ENCODE peak calls at places on chromosomes 13 and 19, in nine cellular contexts. N is adrenal gland, T is heart right ventricle, C is BE2C, X is suprapubic skin, J is amniotic epithelial cell, E is tibial nerve, F is NCI-H1417, Y is hippocampal formation. A is an unnamed sample.

GRCh38 chr13:111902726-111903125 is 164.2 kb upstream of the SOX1 start:
- DNase-seq in F (no peak), E (no peak), J (no peak), X (no peak), T (no peak), Y (no peak), N (no peak), C (no peak), A (no peak)

GRCh38 chr13:74423434-74423833 is 289.2 kb upstream of the KLF12 start:
- DNase-seq in E (no peak), N (no peak), Y (no peak), C (no peak), X (no peak), T (no peak), J (peak), F (no peak), A (no peak)

GRCh38 chr19:21317821-21318220 is 11.4 kb downstream of the ZNF708 start:
- DNase-seq in F (peak), Y (no peak), C (no peak), X (no peak), E (no peak), T (no peak), J (no peak), N (no peak), A (no peak)

GRCh38 chr19:41426116-41426841 is 895 bp downstream of the B3GNT8 start:
- DNase-seq in T (no peak), E (no peak), Y (no peak), F (no peak), N (no peak), X (peak), C (no peak), J (no peak), A (no peak)

GRCh38 chr13:110726726-110727125 is 13.2 kb downstream of the ING1 start:
- DNase-seq in Y (no peak), N (no peak), F (no peak), X (no peak), E (no peak), T (no peak), C (no peak), J (no peak), A (no peak)

GRCh38 chr19:32539240-32539916 is 41.6 kb upstream of the PDCD5 start:
- DNase-seq in F (no peak), T (no peak), Y (no peak), N (no peak), X (no peak), E (no peak), C (no peak), J (no peak), A (no peak)

GRCh38 chr13:27440408-27440807 is 10.0 kb downstream of the MTIF3 start:
- DNase-seq in C (no peak), Y (no peak), F (no peak), T (no peak), J (no peak), E (no peak), X (no peak), N (no peak), A (no peak)

GRCh38 chr13:43441916-43442315 is 344.9 kb downstream of the ENOX1 start:
- DNase-seq in T (no peak), J (no peak), F (peak), Y (no peak), X (no peak), E (no peak), C (peak), N (no peak), A (no peak)

GRCh38 chr13:27770809-27771208 is 21.5 kb upstream of the GSX1 start:
- DNase-seq in Y (no peak), T (no peak), N (no peak), F (peak), J (peak), E (no peak), C (no peak), X (no peak), A (no peak)

GRCh38 chr19:35986664-35987570 is 8.1 kb upstream of the SDHAF1 start:
- DNase-seq in Y (no peak), E (no peak), C (peak), N (no peak), J (no peak), F (peak), T (peak), X (no peak), A (peak)

GRCh38 chr13:46354143-46355087 is 32.6 kb downstream of the RUBCNL start:
- DNase-seq in T (no peak), J (peak), F (no peak), X (no peak), E (no peak), N (no peak), Y (no peak), C (no peak), A (no peak)

GRCh38 chr13:95921485-95921884 is 131.7 kb downstream of the UGGT2 start:
- DNase-seq in N (no peak), X (no peak), J (peak), C (no peak), F (no peak), Y (no peak), E (no peak), T (no peak), A (no peak)

GRCh38 chr13:30510091-30510490 is 44.4 kb upstream of the HMGB1 start:
- DNase-seq in C (no peak), J (peak), N (no peak), F (no peak), X (no peak), T (no peak), Y (no peak), E (no peak), A (no peak)

GRCh38 chr19:11227201-11227886 is 12.1 kb upstream of the ANGPTL8 start:
- DNase-seq in X (no peak), E (no peak), F (no peak), Y (no peak), J (no peak), T (no peak), C (peak), N (no peak), A (no peak)

GRCh38 chr19:4649392-4650094 is 10.2 kb downstream of the TNFAIP8L1 start:
- DNase-seq in F (no peak), Y (no peak), C (no peak), E (no peak), N (no peak), X (no peak), J (no peak), T (no peak), A (no peak)

GRCh38 chr19:8517551-8518442 is 3.8 kb upstream of the ZNF414 start:
- DNase-seq in C (no peak), Y (no peak), F (no peak), J (peak), X (no peak), N (no peak), E (no peak), T (no peak), A (no peak)

GRCh38 chr19:49923055-49924003 is 5.7 kb upstream of the ATF5 start:
- DNase-seq in F (no peak), X (no peak), J (no peak), Y (no peak), C (no peak), T (no peak), N (peak), E (no peak), A (no peak)

GRCh38 chr13:42068886-42069285 is 20.4 kb downstream of the DGKH start:
- DNase-seq in J (no peak), Y (no peak), C (no peak), E (no peak), X (no peak), T (no peak), N (no peak), F (no peak), A (no peak)

GRCh38 chr19:40363128-40363527 is 14.6 kb downstream of the PLD3 start:
- DNase-seq in J (peak), E (no peak), T (no peak), X (no peak), Y (no peak), C (no peak), N (no peak), F (no peak), A (no peak)

GRCh38 chr19:8075158-8076086 is 22.9 kb downstream of the CCL25 start:
- DNase-seq in X (no peak), F (no peak), N (no peak), Y (no peak), C (no peak), E (no peak), J (no peak), T (no peak), A (no peak)

GRCh38 chr19:9913237-9914000 is 22.9 kb downstream of the OLFM2 start:
- DNase-seq in E (no peak), N (no peak), F (peak), Y (no peak), J (no peak), C (no peak), T (no peak), X (no peak), A (no peak)

GRCh38 chr19:53927745-53928144 is 18.7 kb downstream of the CACNG7 start:
- DNase-seq in C (no peak), F (no peak), J (peak), E (no peak), X (no peak), T (peak), Y (no peak), N (peak), A (no peak)

GRCh38 chr19:52492201-52492960 is 35.1 kb upstream of the ZNF808 start:
- DNase-seq in N (no peak), J (no peak), T (no peak), X (no peak), Y (no peak), E (no peak), C (no peak), F (no peak), A (no peak)

GRCh38 chr13:31322025-31322424 is 122.2 kb downstream of the B3GLCT start:
- DNase-seq in T (no peak), Y (no peak), C (peak), N (peak), J (peak), X (no peak), F (no peak), E (no peak), A (no peak)

GRCh38 chr13:75161804-75162203 is 320.2 kb downstream of the TBC1D4 start:
- DNase-seq in F (no peak), T (no peak), X (no peak), E (no peak), J (no peak), Y (no peak), N (no peak), C (no peak), A (no peak)

GRCh38 chr13:29607465-29607864 is 12.0 kb upstream of the SLC7A1 start:
- DNase-seq in X (no peak), F (no peak), N (no peak), C (no peak), T (no peak), Y (no peak), E (no peak), J (no peak), A (no peak)

A was measured in NCI-H2227 treated with DMSO at 0.1 percent for 48 hours.